ENCODE peak calls at places on chromosomes 11 and 22, in four cellular contexts. U is A549, B is sigmoid colon, N is suprapubic skin. W is an unnamed sample.

GRCh38 chr11:102420547-102420946 is 32.0 kb downstream of the TMEM123 start:
- DNase-seq in N (no peak), B (no peak), U (no peak), W (no peak)

GRCh38 chr11:97454988-97455387 is 1065.2 kb downstream of the JRKL start:
- DNase-seq in U (no peak), N (no peak), B (no peak), W (no peak)

GRCh38 chr11:128210148-128210940 is 377.0 kb downstream of the ETS1 start:
- DNase-seq in B (no peak), N (no peak), U (peak; percentile 81), W (peak; percentile 51)

GRCh38 chr11:88480217-88480616 is 142.7 kb upstream of the CTSC start:
- DNase-seq in N (no peak), B (no peak), U (no peak), W (no peak)

GRCh38 chr22:23396362-23397007 is 183.6 kb downstream of the IGLL1 start:
- DNase-seq in N (peak; percentile 60), B (no peak), U (no peak), W (no peak)

GRCh38 chr11:15113381-15113780 is 1.3 kb upstream of the INSC start:
- DNase-seq in B (no peak), N (no peak), U (no peak), W (peak; percentile 37)

GRCh38 chr11:44767421-44767820 is 40.7 kb downstream of the TSPAN18 start:
- DNase-seq in B (no peak), U (no peak), N (no peak), W (no peak)

GRCh38 chr11:65416341-65417185 is 6.0 kb upstream of the NEAT1 start:
- DNase-seq in B (peak; percentile 97), U (peak; percentile 96), N (peak; percentile 96), W (peak; percentile 96)

GRCh38 chr11:102197759-102198158 is 87.5 kb downstream of the YAP1 start:
- DNase-seq in U (no peak), B (no peak), N (no peak), W (no peak)

GRCh38 chr11:22775248-22775647 is 54.4 kb downstream of the SVIP start:
- DNase-seq in N (no peak), B (no peak), U (no peak), W (no peak)

GRCh38 chr11:132858203-132858602 is 674.1 kb downstream of the OPCML start:
- DNase-seq in N (no peak), B (no peak), U (no peak), W (no peak)

GRCh38 chr22:49694462-49695260 is 133.0 kb downstream of the BRD1 start:
- DNase-seq in N (peak; percentile 52), B (no peak), U (no peak), W (no peak)

GRCh38 chr11:71991494-71991893 is 7.2 kb upstream of the IL18BP start:
- DNase-seq in U (no peak), B (no peak), N (no peak), W (no peak)

GRCh38 chr22:19932367-19933206 is 9.0 kb upstream of the COMT start:
- DNase-seq in B (no peak), N (no peak), U (no peak), W (no peak)

GRCh38 chr11:43573233-43573632 is 107.3 kb upstream of the HSD17B12 start:
- DNase-seq in B (no peak), N (no peak), U (no peak), W (no peak)

GRCh38 chr11:116980136-116980793 is 118.0 kb downstream of the SIK3 start:
- DNase-seq in U (no peak), B (no peak), N (no peak), W (no peak)

GRCh38 chr11:724733-725386 is 18.8 kb downstream of the EPS8L2 start:
- DNase-seq in N (no peak), B (no peak), U (no peak), W (no peak)

GRCh38 chr11:107619926-107620325 is 29.0 kb downstream of the ELMOD1 start:
- DNase-seq in B (no peak), N (no peak), U (no peak), W (no peak)

GRCh38 chr11:23123766-23124165 is 263.5 kb upstream of the CCDC179 start:
- DNase-seq in U (no peak), N (no peak), B (no peak), W (no peak)

GRCh38 chr11:64086263-64086938 is 50.7 kb downstream of the FLRT1 start:
- DNase-seq in U (no peak), N (no peak), B (peak; percentile 88), W (peak; percentile 27)

GRCh38 chr11:120807414-120808150 is 216.3 kb upstream of the TBCEL start:
- DNase-seq in B (no peak), N (no peak), U (peak; percentile 78), W (no peak)

GRCh38 chr11:59380263-59381059 is 21.8 kb downstream of the OR5AN1 start:
- DNase-seq in N (no peak), B (no peak), U (no peak), W (no peak)

DNA sequence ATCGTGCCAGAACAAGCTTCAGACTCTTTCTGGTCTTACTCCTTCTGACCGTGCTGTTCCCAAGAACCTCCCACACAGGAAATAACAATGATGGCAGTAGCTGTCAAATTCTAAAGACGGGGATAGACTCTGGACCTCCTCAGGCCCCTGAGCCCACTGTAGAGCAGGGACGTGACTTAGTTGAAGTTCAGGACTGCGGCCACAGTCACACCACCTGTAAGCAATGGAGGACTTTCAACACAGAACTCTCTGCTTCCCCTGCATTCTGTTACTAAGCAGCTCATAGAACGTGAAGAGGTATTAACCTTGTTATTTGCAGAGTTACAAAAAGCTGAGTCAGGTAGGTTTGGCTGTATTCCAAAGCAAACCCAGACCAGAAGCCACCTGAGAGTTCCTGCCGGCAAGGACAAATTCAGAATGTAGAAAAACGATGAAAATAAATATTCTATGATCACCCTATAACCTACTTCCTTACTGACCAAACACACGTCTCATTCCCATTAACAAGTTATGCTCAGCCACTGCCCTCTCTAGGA is 12.7 kb downstream of the TMEM45B start:
- DNase-seq in B (no peak), N (no peak), U (no peak), W (no peak)
- TF ChIP-seq EP300 in B (no peak), N (no peak), U (no peak), W (no peak)

DNA sequence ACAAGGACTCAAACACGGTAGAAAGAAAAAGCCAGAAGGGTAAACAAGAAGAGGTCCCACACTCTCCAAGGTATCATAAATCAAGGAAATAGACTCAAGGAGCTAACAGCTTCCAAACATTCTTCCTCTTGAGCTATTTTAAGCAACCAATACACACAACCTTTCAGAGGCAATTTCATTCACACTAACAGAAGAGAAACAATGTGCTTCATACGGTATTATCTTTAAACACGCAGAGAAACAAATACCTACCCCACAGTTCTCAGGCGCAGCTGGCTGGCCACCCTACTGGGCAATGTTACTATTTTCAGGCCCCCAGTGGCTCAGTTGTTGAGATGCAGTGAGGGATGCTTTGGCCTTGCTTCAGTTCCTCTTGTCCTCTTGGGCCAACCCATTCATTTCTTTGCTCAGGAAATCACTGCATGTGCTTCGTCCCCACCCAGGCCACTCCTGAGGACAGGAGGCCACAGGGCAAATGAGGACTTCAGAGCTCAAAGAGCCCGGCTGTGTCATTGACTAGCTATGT is 15.7 kb downstream of the ABTB2 start:
- DNase-seq in B (peak; percentile 67), U (no peak), N (no peak), W (peak; percentile 60)
- TF ChIP-seq CTCF in B (no peak), U (no peak), N (no peak), W (no peak)

DNA sequence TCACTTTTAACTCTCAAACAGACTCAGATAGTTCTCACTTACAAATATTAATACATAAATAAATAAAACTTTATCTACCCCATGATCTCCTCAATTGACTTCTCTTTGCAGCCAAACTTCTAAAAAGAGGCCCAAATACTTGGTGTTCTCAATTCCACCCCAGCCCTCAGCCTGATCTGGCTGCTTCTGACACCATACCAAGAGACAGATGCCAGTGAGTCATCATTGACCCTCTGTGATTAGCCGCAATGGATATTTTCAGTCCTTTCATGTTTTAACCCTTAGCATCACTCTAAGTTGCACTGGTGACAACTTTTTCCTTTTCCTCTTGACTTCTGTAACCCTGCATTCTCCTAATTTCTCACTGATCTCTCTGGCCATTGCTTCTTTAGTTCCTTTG is 184.1 kb upstream of the ARHGAP20 start:
- DNase-seq in U (no peak), N (no peak), B (no peak), W (no peak)
- TF ChIP-seq EP300 in U (no peak), N (no peak), B (no peak), W (no peak)

DNA sequence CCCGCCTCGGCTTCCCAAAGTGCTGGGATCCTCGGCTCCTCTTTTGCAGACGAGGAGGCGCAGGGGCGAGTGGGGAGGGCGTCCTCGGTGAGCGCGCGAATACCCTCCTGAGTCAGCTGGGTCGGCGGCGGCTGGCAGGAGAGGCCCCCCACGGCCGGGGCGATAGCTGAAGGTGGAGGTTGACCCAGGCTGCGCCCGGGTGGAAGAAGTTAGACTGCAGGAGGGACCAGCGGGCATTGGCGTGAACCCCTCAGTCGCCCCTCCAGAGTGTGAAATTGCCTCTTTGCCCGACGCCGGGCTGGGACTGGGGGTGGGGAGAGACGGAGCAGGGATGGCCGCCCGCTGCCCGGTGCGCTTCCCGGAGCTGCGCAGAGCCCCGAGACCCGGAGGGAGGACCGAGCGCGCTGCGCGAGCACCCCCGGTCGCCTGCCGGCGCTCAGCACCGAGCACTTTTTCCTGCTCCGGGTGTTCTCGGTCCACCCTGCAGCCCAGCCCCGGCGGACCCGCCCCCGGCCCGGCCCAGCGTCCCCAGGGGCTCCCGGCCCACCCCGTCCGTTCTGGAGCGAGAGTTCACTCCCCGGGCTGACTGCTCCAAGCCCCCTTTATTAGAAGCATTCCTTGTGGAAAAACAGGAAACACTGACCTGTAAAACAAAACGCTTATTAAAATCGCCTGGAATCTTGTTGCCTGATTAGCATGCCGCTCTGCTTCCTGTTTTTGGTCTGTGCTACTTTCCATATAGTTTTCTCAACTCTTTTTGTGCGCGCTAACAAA is 13.7 kb upstream of the CPT1A start:
- DNase-seq in U (no peak), N (no peak), B (no peak), W (peak; percentile 41)
- TF ChIP-seq CTCF in U (no peak), N (no peak), B (no peak), W (no peak)

DNA sequence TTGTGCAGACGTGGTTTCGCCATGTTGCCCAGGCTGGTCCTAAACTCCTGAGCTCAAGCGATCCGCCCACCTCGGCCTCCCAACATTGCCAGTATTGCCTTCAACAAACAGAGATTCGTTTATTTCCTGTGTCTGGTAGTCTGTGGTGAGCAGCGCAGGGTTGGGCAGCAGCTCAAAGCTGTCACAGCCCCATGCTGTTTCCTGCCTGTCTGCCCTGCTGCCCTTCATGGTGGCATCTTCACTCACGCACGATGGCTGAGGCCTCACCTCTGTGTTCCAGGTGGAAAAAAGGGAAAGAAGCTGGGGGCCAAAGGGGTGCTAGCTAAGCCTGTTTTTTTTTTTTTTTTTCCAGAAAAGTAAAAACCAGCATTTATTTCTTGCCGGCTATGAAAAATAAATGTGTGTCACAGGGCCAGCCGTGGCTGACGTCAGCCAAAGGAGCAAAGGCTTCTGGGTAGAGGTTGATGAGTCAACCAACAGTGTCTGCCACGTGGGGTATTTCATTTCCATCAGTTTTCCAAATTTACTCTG is 28.8 kb downstream of the TBC1D22A start:
- DNase-seq in B (peak; percentile 84), N (no peak), U (no peak), W (peak; percentile 53)
- TF ChIP-seq EP300 in B (no peak), N (no peak), U (no peak), W (no peak)

DNA sequence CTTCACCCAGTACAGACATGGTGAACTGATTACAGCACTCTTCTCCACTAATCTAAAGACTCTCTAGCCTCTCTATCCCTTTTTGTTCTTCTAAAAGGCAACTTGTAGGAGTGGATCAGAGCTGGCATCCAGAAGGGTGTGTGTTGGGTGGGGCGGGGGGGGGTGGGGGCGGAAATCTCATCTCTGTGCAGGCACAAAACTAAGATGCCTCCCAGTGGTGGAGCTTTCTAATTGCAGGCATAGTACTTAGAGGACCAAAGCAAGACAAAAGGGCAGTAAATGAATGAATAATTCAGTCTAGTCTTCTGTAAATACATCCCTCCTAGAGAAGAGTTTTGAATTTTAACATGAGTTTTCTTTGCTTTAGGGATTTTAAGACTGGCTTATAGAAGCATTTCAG is 11.4 kb upstream of the EMID1 start:
- DNase-seq in U (no peak), N (no peak), B (no peak), W (no peak)
- TF ChIP-seq CTCF in U (no peak), N (no peak), B (no peak), W (no peak)